ENCODE peak calls at places on chromosome 13, in five cellular contexts. R is left ventricle myocardium inferior; H is effector memory CD4-positive, alpha-beta T cell; T is stimulated activated CD4-positive, alpha-beta T cell treated with anti-CD3 and anti-CD28 coated beads, Interleukin-1b, Interleukin-23, amount 100 ng/mL, for 24 hours; X is GOT3. E is an unnamed sample.

GRCh38 chr13:61078976-61079770 is 336.5 kb downstream of the PCDH20 start:
- DNase-seq in R (no peak), H (no peak), T (no peak), X (no peak), E (no peak)

GRCh38 chr13:40318366-40318765 is 348.1 kb downstream of the FOXO1 start:
- DNase-seq in R (peak; percentile 50), H (no peak), T (no peak), X (no peak), E (no peak)

GRCh38 chr13:35164324-35164932 is 222.4 kb downstream of the NBEA start:
- DNase-seq in R (no peak), H (no peak), T (no peak), X (no peak), E (no peak)

GRCh38 chr13:33606692-33607091 is 211.3 kb upstream of the RFC3 start:
- DNase-seq in R (no peak), H (no peak), T (no peak), X (no peak), E (no peak)

GRCh38 chr13:93903909-93904308 is 575.6 kb downstream of the DCT start:
- DNase-seq in R (no peak), H (no peak), T (no peak), X (no peak), E (no peak)

GRCh38 chr13:34941835-34942731 is at the start of gene NBEA:
- DNase-seq in R (peak; percentile 77), H (peak; percentile 35), T (peak; percentile 67), X (peak; percentile 38), E (no peak)

GRCh38 chr13:33099860-33100259 is 83.6 kb downstream of the KL start:
- DNase-seq in R (no peak), H (no peak), T (no peak), X (no peak), E (no peak)

GRCh38 chr13:114000151-114001040 is 26.5 kb upstream of the C13orf46 start:
- DNase-seq in R (no peak), H (no peak), T (no peak), X (no peak), E (no peak)

GRCh38 chr13:46756977-46757376 is 40.0 kb downstream of the ESD start:
- DNase-seq in R (no peak), H (no peak), T (no peak), X (no peak), E (no peak)

GRCh38 chr13:110134801-110135200 is 172.2 kb downstream of the COL4A1 start:
- DNase-seq in R (no peak), H (no peak), T (no peak), X (no peak), E (no peak)

GRCh38 chr13:97220151-97220900 is 1.8 kb upstream of the MBNL2 start:
- DNase-seq in R (no peak), H (no peak), T (no peak), X (no peak), E (no peak)

GRCh38 chr13:36445278-36445677 is 13.0 kb downstream of the CCNA1 start:
- DNase-seq in R (no peak), H (no peak), T (no peak), X (no peak), E (no peak)

E was measured in HS-5.